ENCODE peak calls at places on chromosomes 7 and 10, in ten cellular contexts. W is keratinocyte; S is AG10803; R is cardiac fibroblast; D is CD4-positive, alpha-beta T cell; X is hepatocyte; J is activated B cell treated with CpG ODN at 0.5 μM for 24 hours; L is osteocyte; Z is breast epithelium; N is upper lobe of right lung. E is an unnamed sample.

GRCh38 chr7:28354601-28355062 is 57.7 kb upstream of the CREB5 start:
- DNase-seq in W (peak), S (peak), R (peak), D (no peak), X (no peak), J (no peak), L (no peak), Z (no peak), N (no peak), E (peak)

GRCh38 chr10:1284076-1284475 is 227.9 kb downstream of the WDR37 start:
- DNase-seq in W (no peak), S (no peak), R (no peak), D (no peak), X (no peak), J (no peak), L (peak), Z (no peak), N (no peak), E (no peak)

GRCh38 chr7:1288996-1289551 is 56.4 kb downstream of the UNCX start:
- DNase-seq in W (no peak), S (no peak), R (no peak), D (no peak), X (no peak), J (no peak), L (no peak), Z (no peak), N (no peak), E (no peak)

GRCh38 chr10:77296534-77297369 is 340.9 kb downstream of the KCNMA1 start:
- DNase-seq in W (no peak), S (peak), R (no peak), D (no peak), X (no peak), J (no peak), L (no peak), Z (no peak), N (no peak), E (peak)

GRCh38 chr10:88172159-88172558 is 308.7 kb downstream of the PTEN start:
- DNase-seq in W (no peak), S (no peak), R (no peak), D (no peak), X (no peak), J (no peak), L (no peak), Z (no peak), N (no peak), E (no peak)

GRCh38 chr10:106506509-106507265 is 657.8 kb downstream of the SORCS1 start:
- DNase-seq in W (no peak), S (no peak), R (peak), D (no peak), X (no peak), J (no peak), L (no peak), Z (no peak), N (no peak), E (no peak)

GRCh38 chr7:47573758-47574472 is 8.0 kb downstream of the TNS3 start:
- DNase-seq in W (no peak), S (peak), R (peak), D (no peak), X (peak), J (no peak), L (no peak), Z (no peak), N (no peak), E (peak)

GRCh38 chr7:102318482-102318971 is 31.9 kb downstream of the SH2B2 start:
- DNase-seq in W (peak), S (no peak), R (peak), D (no peak), X (no peak), J (no peak), L (no peak), Z (no peak), N (no peak), E (peak)

GRCh38 chr7:131859162-131859821 is 302.9 kb upstream of the PODXL start:
- DNase-seq in W (no peak), S (peak), R (peak), D (no peak), X (peak), J (no peak), L (peak), Z (peak), N (peak), E (peak)

GRCh38 chr7:130894146-130895005 is 160.4 kb upstream of the KLF14 start:
- DNase-seq in W (no peak), S (no peak), R (peak), D (no peak), X (no peak), J (no peak), L (peak), Z (no peak), N (peak), E (peak)

GRCh38 chr7:146830686-146831085 is 714.1 kb downstream of the CNTNAP2 start:
- DNase-seq in W (no peak), S (no peak), R (no peak), D (no peak), X (no peak), J (no peak), L (no peak), Z (no peak), N (no peak), E (no peak)

GRCh38 chr7:28328822-28329615 is 83.3 kb upstream of the CREB5 start:
- DNase-seq in W (no peak), S (no peak), R (no peak), D (no peak), X (no peak), J (no peak), L (no peak), Z (no peak), N (no peak), E (no peak)

GRCh38 chr10:13613519-13613918 is 26.8 kb downstream of the PRPF18 start:
- DNase-seq in W (no peak), S (peak), R (peak), D (no peak), X (peak), J (no peak), L (no peak), Z (no peak), N (no peak), E (peak)

GRCh38 chr7:75847707-75848106 is 31.1 kb upstream of the RHBDD2 start:
- DNase-seq in W (no peak), S (no peak), R (no peak), D (no peak), X (no peak), J (no peak), L (no peak), Z (no peak), N (no peak), E (no peak)

GRCh38 chr7:142060936-142061335 is 50.6 kb upstream of the MGAM2 start:
- DNase-seq in W (no peak), S (no peak), R (no peak), D (no peak), X (no peak), J (no peak), L (no peak), Z (no peak), N (no peak), E (no peak)

DNA sequence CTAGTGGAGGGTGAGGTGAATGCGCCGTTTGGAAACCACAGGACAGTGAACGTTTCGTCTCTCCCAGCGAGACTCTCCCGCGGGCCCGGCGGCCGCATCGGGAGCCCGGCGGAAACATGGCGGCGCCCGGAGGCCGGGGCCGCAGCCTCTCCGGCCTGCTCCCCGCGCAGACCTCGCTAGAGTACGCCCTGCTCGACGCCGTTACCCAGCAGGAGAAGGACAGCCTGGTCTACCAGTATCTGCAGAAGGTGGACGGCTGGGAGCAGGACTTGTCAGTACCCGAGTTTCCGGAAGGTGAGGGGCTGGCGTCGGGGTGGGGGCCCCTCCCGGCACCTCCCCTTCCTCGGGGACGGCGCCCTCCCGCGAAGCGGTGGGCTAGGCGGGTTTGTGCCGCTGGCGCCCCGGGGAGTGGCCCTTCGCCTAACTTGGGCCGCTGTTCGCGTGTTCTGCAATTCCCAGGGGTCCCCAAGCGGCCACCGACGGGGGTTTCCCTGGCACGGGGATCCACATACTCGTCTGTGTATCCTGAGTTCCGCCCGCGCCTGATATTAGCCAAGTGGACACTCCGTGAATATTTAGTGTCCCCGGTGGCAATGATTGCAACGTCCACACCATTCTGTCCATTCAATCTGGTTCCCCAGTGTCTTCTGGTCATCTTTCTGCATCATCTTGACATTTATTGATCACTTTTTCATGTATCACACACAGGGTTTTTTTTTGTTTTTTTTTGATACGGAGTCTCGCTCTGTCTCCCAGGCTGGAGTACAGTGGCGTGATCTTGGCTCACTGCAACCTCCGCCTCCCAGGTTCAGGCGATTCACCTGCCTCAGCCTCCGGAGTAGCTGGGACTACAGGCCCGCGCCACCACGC is 531 bp downstream of the NHLRC2 start:
- DNase-seq in W (no peak), S (peak), R (peak), D (no peak), X (peak), J (peak), L (peak), Z (no peak), N (peak), E (peak)
- TF ChIP-seq CTCF in W (no peak), S (peak), R (peak), D (no peak), X (peak), J (no peak), L (no peak), Z (no peak), N (peak), E (no peak)

GRCh38 chr7:129728875-129729467 is 117.5 kb downstream of the NRF1 start:
- DNase-seq in W (no peak), S (no peak), R (no peak), D (no peak), X (no peak), J (no peak), L (no peak), Z (no peak), N (no peak), E (no peak)
- TF ChIP-seq CTCF in W (no peak), S (no peak), R (no peak), D (no peak), X (no peak), J (no peak), L (no peak), Z (no peak), N (no peak), E (no peak)

GRCh38 chr10:83536426-83536825 is 602.9 kb upstream of the GHITM start:
- DNase-seq in W (no peak), S (peak), R (no peak), D (no peak), X (no peak), J (no peak), L (no peak), Z (no peak), N (no peak), E (no peak)
- TF ChIP-seq CTCF in W (no peak), S (no peak), R (no peak), D (no peak), X (no peak), J (no peak), L (no peak), Z (no peak), N (no peak), E (no peak)

GRCh38 chr10:8402469-8403074 is 348.1 kb downstream of the GATA3 start:
- DNase-seq in W (no peak), S (no peak), R (peak), D (peak), X (no peak), J (no peak), L (no peak), Z (no peak), N (no peak), E (no peak)

GRCh38 chr10:8401531-8401930 is 347.0 kb downstream of the GATA3 start:
- DNase-seq in W (no peak), S (no peak), R (no peak), D (no peak), X (no peak), J (no peak), L (no peak), Z (no peak), N (no peak), E (no peak)

GRCh38 chr10:8404721-8405120 is 350.2 kb downstream of the GATA3 start:
- DNase-seq in W (no peak), S (no peak), R (no peak), D (no peak), X (no peak), J (no peak), L (no peak), Z (no peak), N (no peak), E (no peak)

GRCh38 chr10:8405551-8405950 is 351.1 kb downstream of the GATA3 start:
- DNase-seq in W (no peak), S (no peak), R (peak), D (no peak), X (no peak), J (no peak), L (no peak), Z (no peak), N (no peak), E (no peak)

DNA sequence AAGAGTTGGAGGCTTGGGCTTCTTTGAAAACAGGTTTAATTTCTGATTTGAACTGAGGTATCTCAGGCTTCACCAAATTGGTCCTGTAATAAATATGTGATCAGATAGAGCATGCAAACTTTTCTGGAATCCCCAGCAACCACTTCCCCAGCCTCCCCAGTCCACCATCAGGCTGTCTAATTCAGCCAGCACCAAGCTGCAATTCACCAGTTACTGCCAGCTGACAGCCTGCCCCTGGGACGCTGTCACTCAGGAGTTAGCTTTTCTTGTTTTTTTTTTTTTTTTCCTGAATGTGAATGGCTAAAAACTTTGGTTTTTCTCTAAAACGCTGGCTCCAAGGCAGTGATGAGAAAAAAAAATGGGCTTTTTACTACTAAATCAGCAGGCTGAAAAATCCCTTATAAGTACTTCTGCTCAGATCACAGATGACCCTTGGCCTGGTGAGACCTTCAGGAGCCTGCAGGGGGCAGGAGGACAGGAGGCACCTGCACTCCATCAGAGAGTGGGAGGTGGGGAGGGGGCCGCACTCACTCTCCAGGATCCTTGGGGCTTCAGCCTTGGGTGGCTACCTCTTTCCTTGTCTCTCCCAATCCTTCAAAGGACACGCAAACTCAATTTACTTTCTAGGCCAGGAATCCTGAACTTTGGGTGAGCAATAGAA is 349.4 kb downstream of the GATA3 start:
- DNase-seq in W (no peak), S (no peak), R (no peak), D (no peak), X (no peak), J (no peak), L (no peak), Z (no peak), N (no peak), E (no peak)
- TF ChIP-seq CTCF in W (peak), S (no peak), R (peak), D (no peak), X (no peak), J (no peak), L (no peak), Z (no peak), N (no peak), E (no peak)

GRCh38 chr10:54415483-54415882 is 385.5 kb downstream of the PCDH15 start:
- DNase-seq in W (no peak), S (no peak), R (no peak), D (no peak), X (no peak), J (no peak), L (no peak), Z (no peak), N (no peak), E (no peak)
- TF ChIP-seq CTCF in W (no peak), S (no peak), R (no peak), D (no peak), X (no peak), J (no peak), L (no peak), Z (no peak), N (no peak), E (no peak)

GRCh38 chr10:34081948-34082347 is 733.1 kb downstream of the PARD3 start:
- DNase-seq in W (no peak), S (no peak), R (no peak), D (no peak), X (no peak), J (no peak), L (peak), Z (no peak), N (no peak), E (no peak)
- TF ChIP-seq CTCF in W (peak), S (no peak), R (no peak), D (no peak), X (no peak), J (no peak), L (no peak), Z (no peak), N (no peak), E (no peak)